ENCODE peak calls at places on chromosomes 2 and 18, in ten cellular contexts. E is body of pancreas, R is GM12878, O is astrocyte, F is fibroblast of lung, T is right lobe of liver, B is sigmoid colon, V is Peyer's patch, D is A673, Y is GM23338. C is an unnamed sample.

GRCh38 chr2:214393796-214394195 is 17.1 kb upstream of the VWC2L start:
- DNase-seq in Y (no peak), D (no peak), B (no peak), O (no peak), R (no peak), T (no peak), F (no peak), E (no peak), V (no peak), C (no peak)

GRCh38 chr2:175036582-175037018 is 31.4 kb upstream of the CHN1 start:
- DNase-seq in O (peak; percentile 13), F (peak; percentile 52), B (no peak), V (no peak), T (no peak), R (no peak), E (no peak), Y (peak; percentile 70), D (peak; percentile 55), C (peak; percentile 43)

GRCh38 chr18:77113361-77114069 is 19.1 kb downstream of the MBP start:
- DNase-seq in D (no peak), Y (no peak), E (no peak), O (no peak), T (peak; percentile 43), R (no peak), B (no peak), F (no peak), V (no peak), C (no peak)

GRCh38 chr2:202885190-202885589 is 13.6 kb upstream of the ICA1L start:
- DNase-seq in T (no peak), E (no peak), O (no peak), F (no peak), Y (no peak), D (no peak), B (no peak), V (no peak), R (no peak), C (no peak)

GRCh38 chr2:203670939-203671338 is 35.5 kb upstream of the CD28 start:
- DNase-seq in T (no peak), E (no peak), O (no peak), R (no peak), D (no peak), F (peak; percentile 35), B (no peak), Y (no peak), V (no peak), C (no peak)

GRCh38 chr2:225737556-225737955 is 338.0 kb downstream of the NYAP2 start:
- DNase-seq in Y (no peak), T (no peak), D (peak; percentile 79), R (no peak), F (peak; percentile 11), O (peak; percentile 74), E (no peak), B (no peak), V (no peak), C (no peak)

GRCh38 chr2:62527478-62528210 is 21.6 kb upstream of the TMEM17 start:
- DNase-seq in O (no peak), T (no peak), R (no peak), B (no peak), F (peak; percentile 21), D (no peak), E (no peak), V (no peak), Y (no peak), C (no peak)

GRCh38 chr2:180761224-180761623 is 219.2 kb upstream of the UBE2E3 start:
- DNase-seq in D (peak; percentile 76), O (peak; percentile 81), R (no peak), E (no peak), T (no peak), V (no peak), F (peak; percentile 84), B (no peak), Y (peak; percentile 3), C (no peak)

GRCh38 chr2:14626873-14627272 is 5.6 kb upstream of the LRATD1 start:
- DNase-seq in B (no peak), E (no peak), T (no peak), O (no peak), R (no peak), Y (no peak), D (no peak), F (no peak), V (no peak), C (no peak)

GRCh38 chr2:14631676-14632075 is 841 bp upstream of the LRATD1 start:
- DNase-seq in F (no peak), V (no peak), E (no peak), T (no peak), D (no peak), O (no peak), Y (no peak), R (no peak), B (no peak), C (peak; percentile 2)

GRCh38 chr2:14633031-14633430 is 514 bp downstream of the LRATD1 start:
- DNase-seq in B (no peak), V (peak; percentile 73), F (no peak), E (peak; percentile 19), Y (peak; percentile 30), D (no peak), T (no peak), R (no peak), O (no peak), C (no peak)

GRCh38 chr2:14632133-14632936 is at the start of gene LRATD1:
- DNase-seq in D (peak; percentile 68), O (peak; percentile 72), E (peak; percentile 94), F (peak; percentile 73), Y (peak; percentile 97), T (peak; percentile 84), V (peak; percentile 98), B (peak; percentile 93), R (no peak), C (peak; percentile 53)

DNA sequence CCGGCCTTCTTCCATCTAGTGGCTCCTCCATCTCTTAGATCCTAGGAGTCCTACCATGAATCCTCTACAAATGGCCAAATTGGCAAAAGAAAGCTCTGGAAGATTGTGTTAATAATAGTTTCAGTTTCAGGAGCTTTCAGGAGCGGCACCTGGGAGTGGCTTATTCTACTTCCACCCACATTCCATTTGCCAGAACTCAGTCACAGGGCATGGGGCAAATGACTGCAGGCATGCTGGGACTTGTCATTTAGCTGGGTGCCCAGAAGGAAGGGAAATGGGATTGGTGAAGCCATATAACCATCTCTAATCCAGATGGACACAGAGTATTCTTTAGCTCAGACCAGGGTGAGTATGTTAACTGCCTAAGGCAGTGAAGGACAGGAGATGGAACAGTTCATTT is 3.6 kb upstream of the LRATD1 start:
- DNase-seq in F (no peak), E (peak; percentile 10), T (no peak), R (no peak), V (peak; percentile 58), B (no peak), Y (no peak), D (no peak), O (no peak), C (no peak)
- TF ChIP-seq CTCF in F (no peak), E (no peak), T (no peak), R (no peak), V (no peak), B (no peak), Y (no peak), D (no peak), O (no peak), C (no peak)

GRCh38 chr18:28150925-28151324 is 26.0 kb downstream of the CDH2 start:
- DNase-seq in V (no peak), B (no peak), T (no peak), D (no peak), R (no peak), O (no peak), E (no peak), Y (no peak), F (no peak), C (no peak)
- H3K4me1 ChIP-seq in V (no peaks in the 10 kb centered on the region), B (no peaks in the 10 kb centered on the region), T (no peaks in the 10 kb centered on the region), D (peaks cover 6% of the 10 kb centered on the region), R (no peaks in the 10 kb centered on the region), O (peaks cover 28% of the 10 kb centered on the region), E (no peaks in the 10 kb centered on the region), Y (peaks cover 51% of the 10 kb centered on the region), F (no peaks in the 10 kb centered on the region), C (peaks cover 96% of the 10 kb centered on the region)

DNA sequence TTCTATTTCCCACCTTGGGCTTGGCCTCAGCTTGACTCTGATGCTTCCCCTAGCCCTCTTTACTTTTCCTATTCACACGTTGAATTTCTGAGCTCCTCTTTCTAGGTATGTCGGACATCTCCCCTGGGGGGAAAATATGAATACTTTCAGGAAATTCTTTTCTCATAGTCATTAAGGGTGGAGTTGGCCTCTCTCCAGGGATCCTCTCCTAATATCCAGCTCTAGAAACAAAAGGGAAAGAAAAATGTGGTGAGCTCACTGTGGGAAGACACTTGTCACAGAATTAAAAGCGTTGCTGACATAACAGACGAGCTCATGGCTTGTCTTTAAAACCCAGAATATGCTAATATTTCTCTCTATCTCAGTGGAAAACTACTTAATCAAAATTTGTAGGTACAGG is 132.7 kb upstream of the MEX3C start:
- DNase-seq in D (peak; percentile 85), F (no peak), E (no peak), O (peak; percentile 7), T (no peak), V (no peak), Y (no peak), B (no peak), R (no peak), C (no peak)
- H3K27ac ChIP-seq in D (no peak overlapping the region), F (no peak overlapping the region), E (no peak overlapping the region), O (no peak overlapping the region), T (no peak overlapping the region), V (no peak overlapping the region), Y (no peak overlapping the region), B (no peak overlapping the region), R (no peak overlapping the region), C (no peak overlapping the region)

GRCh38 chr18:67456691-67457090 is 59.8 kb downstream of the DSEL start:
- DNase-seq in O (no peak), T (no peak), D (peak; percentile 14), R (no peak), V (no peak), E (no peak), F (peak; percentile 19), B (no peak), Y (peak; percentile 21), C (no peak)
- TF ChIP-seq CTCF in O (no peak), T (no peak), D (peak; percentile 17), R (no peak), V (no peak), E (no peak), F (no peak), B (no peak), Y (peak; percentile 36), C (peak; percentile 30)

GRCh38 chr2:111670776-111671175 is 213.2 kb downstream of the ANAPC1 start:
- DNase-seq in R (no peak), T (peak; percentile 43), E (no peak), B (no peak), V (no peak), O (no peak), D (no peak), F (no peak), Y (no peak), C (no peak)
- H3K4me1 ChIP-seq in R (no peaks in the 10 kb centered on the region), T (peaks cover 13% of the 10 kb centered on the region), E (peaks cover 4% of the 10 kb centered on the region), B (no peaks in the 10 kb centered on the region), V (no peaks in the 10 kb centered on the region), O (no peaks in the 10 kb centered on the region), D (no peaks in the 10 kb centered on the region), F (peaks cover 2% of the 10 kb centered on the region), Y (no peaks in the 10 kb centered on the region), C (peaks cover 26% of the 10 kb centered on the region)

GRCh38 chr2:98457045-98457696 is 12.5 kb downstream of the INPP4A start:
- DNase-seq in D (no peak), E (no peak), B (no peak), O (peak; percentile 75), Y (no peak), F (peak; percentile 90), V (no peak), R (no peak), T (no peak), C (peak; percentile 52)
- H3K27ac ChIP-seq in D (no peak overlapping the region), E (no peak overlapping the region), B (peak overlapping the region; percentile 53), O (peak overlapping the region; percentile 35), Y (no peak overlapping the region), F (peak overlapping the region; percentile 78), V (peak overlapping the region; percentile 67), R (peak overlapping the region; percentile 77), T (peak overlapping the region; percentile 16), C (no peak overlapping the region)

GRCh38 chr2:154804451-154804850 is 106.0 kb downstream of the KCNJ3 start:
- DNase-seq in R (no peak), E (no peak), V (no peak), O (no peak), Y (no peak), F (no peak), T (no peak), D (no peak), B (no peak), C (no peak)
- TF ChIP-seq CTCF in R (no peak), E (no peak), V (no peak), O (no peak), Y (no peak), F (no peak), T (no peak), D (no peak), B (no peak), C (no peak)

C was measured in cardiac muscle cell.